ENCODE peak calls at places on chromosomes 12 and 14, in four cellular contexts. S is HEK293T, Y is IMR-90, P is HepG2. W is an unnamed sample.

GRCh38 chr12:130511285-130511684 is 173.6 kb downstream of the PIWIL1 start:
- DNase-seq in S (no peak), Y (no peak), P (no peak), W (no peak)

GRCh38 chr14:77790566-77791224 is 9.2 kb upstream of the ADCK1 start:
- DNase-seq in S (no peak), Y (no peak), P (no peak), W (no peak)

GRCh38 chr14:84937044-84937443 is 592.9 kb upstream of the FLRT2 start:
- DNase-seq in S (no peak), Y (no peak), P (no peak), W (no peak)

GRCh38 chr12:53703746-53704145 is 23.5 kb downstream of the CALCOCO1 start:
- DNase-seq in S (no peak), Y (peak), P (no peak), W (no peak)

GRCh38 chr14:95979339-95980042 is 59.7 kb upstream of the C14orf132 start:
- DNase-seq in S (no peak), Y (no peak), P (no peak), W (no peak)

GRCh38 chr12:40980346-40981005 is 207.6 kb upstream of the PDZRN4 start:
- DNase-seq in S (no peak), Y (peak), P (no peak), W (no peak)

GRCh38 chr12:50506753-50507473 is 2.1 kb downstream of the DIP2B start:
- DNase-seq in S (no peak), Y (no peak), P (no peak), W (no peak)

GRCh38 chr14:77151245-77151644 is 9.7 kb upstream of the ZDHHC22 start:
- DNase-seq in S (peak), Y (no peak), P (no peak), W (peak)

GRCh38 chr12:67034110-67034879 is 234.9 kb upstream of the CAND1 start:
- DNase-seq in S (no peak), Y (peak), P (no peak), W (no peak)

GRCh38 chr12:50734409-50735263 is 29.3 kb upstream of the ATF1 start:
- DNase-seq in S (peak), Y (peak), P (peak), W (peak)

GRCh38 chr12:100329800-100330199 is 27.1 kb upstream of the SLC17A8 start:
- DNase-seq in S (no peak), Y (no peak), P (no peak), W (no peak)

GRCh38 chr12:60501124-60501729 is 905.4 kb downstream of the SLC16A7 start:
- DNase-seq in S (no peak), Y (no peak), P (no peak), W (no peak)

GRCh38 chr14:102159841-102160240 is 20.1 kb downstream of the WDR20 start:
- DNase-seq in S (no peak), Y (no peak), P (no peak), W (no peak)

GRCh38 chr12:75795125-75795524 is 236.5 kb downstream of the PHLDA1 start:
- DNase-seq in S (no peak), Y (no peak), P (no peak), W (no peak)

GRCh38 chr12:93741741-93742085 is 64.5 kb downstream of the CRADD start:
- DNase-seq in S (no peak), Y (no peak), P (peak), W (no peak)

GRCh38 chr12:123384318-123384993 is 524 bp downstream of the KMT5A start:
- DNase-seq in S (no peak), Y (no peak), P (no peak), W (no peak)

DNA sequence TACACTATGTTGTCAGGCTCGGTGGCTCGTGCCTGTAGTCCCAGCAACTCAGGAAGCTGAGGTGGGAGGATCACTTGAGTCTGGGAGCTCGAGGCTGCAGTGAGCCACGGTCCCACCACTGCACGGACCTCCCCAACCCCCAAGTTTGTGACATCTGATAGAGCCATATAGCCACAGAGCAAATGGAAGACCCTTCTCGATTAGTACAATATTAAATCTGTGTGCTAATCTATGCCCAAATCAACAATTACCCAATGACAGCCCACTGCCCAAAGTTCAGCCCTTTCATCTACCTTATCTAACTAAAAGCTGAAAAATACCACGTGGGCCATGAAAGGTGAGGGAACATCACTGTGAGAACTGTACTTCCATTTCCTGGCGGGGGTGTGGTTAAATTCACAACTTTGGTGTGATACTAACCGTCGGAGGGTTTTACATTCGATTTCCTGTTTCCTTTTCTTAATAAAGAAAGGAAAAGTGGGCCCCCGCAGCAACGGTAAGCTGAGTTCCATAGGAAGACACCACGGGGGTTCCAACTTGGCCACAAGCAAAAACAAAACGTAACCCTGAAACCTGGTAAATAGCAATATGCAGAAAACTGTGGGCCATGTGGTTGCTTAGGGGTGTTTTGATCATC is 31.2 kb upstream of the FOS start:
- DNase-seq in S (no peak), Y (no peak), P (peak), W (no peak)
- TF ChIP-seq BHLHE40 in S (no peak), Y (no peak), P (no peak), W (no peak)

DNA sequence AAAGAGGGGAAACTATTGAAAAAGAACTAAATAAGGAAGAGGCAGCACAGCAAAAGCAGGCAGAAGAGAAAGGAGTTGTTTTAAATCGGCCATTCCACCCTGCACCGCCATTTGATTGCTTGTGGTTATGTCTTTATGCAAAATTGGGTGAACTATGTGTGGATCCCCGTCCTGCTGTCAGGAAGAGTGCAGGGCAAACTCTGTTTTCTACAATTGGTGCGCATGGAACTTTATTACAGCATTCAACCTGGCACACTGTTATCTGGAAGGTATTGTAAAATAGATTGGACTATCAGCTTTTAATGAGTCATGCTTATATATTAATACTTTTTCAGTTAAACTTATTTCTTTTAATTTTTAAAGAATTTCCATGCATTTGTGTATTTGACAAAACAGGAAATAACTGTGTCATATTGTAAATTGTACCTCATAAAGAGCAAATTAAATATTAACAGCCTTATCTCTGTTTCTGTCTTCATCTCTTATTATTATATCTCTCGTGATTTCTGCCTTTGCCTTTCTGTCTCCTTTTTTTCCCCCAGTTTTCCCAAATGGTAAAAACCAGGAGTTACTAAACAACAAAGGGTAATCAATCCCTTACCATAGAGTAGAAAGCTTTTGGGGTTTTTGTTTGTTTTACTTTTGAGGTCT is 86.4 kb downstream of the MON2 start:
- DNase-seq in S (no peak), Y (no peak), P (no peak), W (no peak)
- TF ChIP-seq BHLHE40 in S (no peak), Y (no peak), P (no peak), W (no peak)

GRCh38 chr14:71175491-71175890 is 268.2 kb downstream of the PCNX1 start:
- DNase-seq in S (no peak), Y (no peak), P (no peak), W (no peak)
- TF ChIP-seq BHLHE40 in S (no peak), Y (no peak), P (no peak), W (no peak)

GRCh38 chr12:78316656-78317055 is 486.0 kb downstream of the NAV3 start:
- DNase-seq in S (no peak), Y (no peak), P (no peak), W (no peak)
- TF ChIP-seq BHLHE40 in S (no peak), Y (no peak), P (no peak), W (no peak)

GRCh38 chr14:69204753-69205152 is 13.5 kb downstream of the EXD2 start:
- DNase-seq in S (no peak), Y (no peak), P (no peak), W (no peak)
- TF ChIP-seq BHLHE40 in S (no peak), Y (no peak), P (no peak), W (no peak)

DNA sequence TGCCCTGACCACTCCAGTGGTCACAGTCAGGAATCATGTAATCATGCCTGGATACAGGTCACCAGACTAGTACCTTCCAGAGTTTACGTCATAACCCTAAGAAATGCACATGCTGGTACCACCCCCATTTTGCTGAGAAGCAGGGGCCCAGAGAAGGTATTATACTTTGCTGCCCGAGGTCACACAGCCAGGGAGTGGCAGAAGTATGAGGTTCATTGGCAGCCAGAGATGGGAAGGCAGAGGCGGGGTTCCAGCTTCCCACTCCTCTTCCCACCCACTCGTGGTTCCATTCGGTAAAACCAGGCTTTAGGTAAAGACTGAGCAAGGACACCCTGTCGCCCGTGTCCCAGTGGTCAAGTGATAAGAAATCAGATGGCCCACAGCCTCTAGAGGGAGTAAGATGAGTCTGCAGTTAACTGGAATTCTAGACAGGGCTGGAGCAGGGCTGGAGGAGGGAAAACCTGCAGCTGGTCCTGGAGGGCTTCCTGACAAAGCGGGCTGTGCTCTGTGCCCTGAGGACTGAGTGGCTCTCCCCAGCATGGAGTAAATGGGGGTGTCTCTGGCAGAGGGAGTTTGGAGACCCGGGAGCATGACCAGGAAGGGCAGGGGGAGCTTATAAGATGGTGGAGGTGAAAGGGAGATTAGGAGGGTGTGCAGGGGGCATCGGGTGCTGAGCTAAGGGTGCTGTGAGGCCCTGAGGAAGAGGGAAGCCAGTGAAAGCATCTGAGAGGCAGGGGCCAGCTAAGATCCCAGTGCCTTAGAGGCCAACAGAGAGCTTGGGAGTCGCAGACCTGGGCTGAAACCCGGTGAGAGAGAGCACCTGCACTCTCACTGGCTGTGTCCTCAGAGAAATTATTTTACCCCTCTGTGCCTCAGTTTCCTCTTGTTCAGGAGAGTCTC is 5.7 kb downstream of the FAM222A start:
- DNase-seq in S (peak), Y (peak), P (peak), W (peak)
- TF ChIP-seq BHLHE40 in S (no peak), Y (no peak), P (no peak), W (no peak)

DNA sequence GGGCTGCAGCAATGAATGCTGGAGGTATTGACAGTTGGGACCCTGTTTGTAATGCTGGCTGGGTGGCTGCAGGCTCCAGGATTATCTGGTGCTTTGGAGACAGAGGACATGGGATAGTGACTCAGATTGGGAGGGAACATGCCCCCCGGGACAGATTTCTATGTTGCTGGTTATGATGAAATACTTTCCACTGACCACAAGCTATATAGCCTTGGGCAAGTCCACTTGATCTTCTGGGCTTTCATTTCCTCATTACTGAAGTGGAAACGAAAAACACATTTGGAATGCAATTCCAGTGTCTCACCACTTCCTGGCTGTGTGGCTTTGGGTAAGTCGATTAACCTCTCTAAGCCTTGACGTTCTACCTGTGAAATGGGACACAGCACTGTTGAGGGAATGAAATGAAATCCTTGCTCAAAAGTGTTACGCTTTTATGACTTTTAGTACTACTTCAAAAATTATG is 6.3 kb upstream of the TPCN1 start:
- DNase-seq in S (no peak), Y (peak), P (peak), W (no peak)
- TF ChIP-seq BHLHE40 in S (no peak), Y (peak), P (no peak), W (no peak)

W was measured in K562.